ENCODE peak calls at places on chromosomes 4 and X, in ten cellular contexts. S is right lobe of liver; L is transverse colon; V is aorta; M is fibroblast of lung; N is effector memory CD4-positive, alpha-beta T cell; K is MM.1S; H is heart right ventricle; U is psoas muscle; Z is heart left ventricle. J is an unnamed sample. For H3K4me1 and H3K27me3, the result is how much of the 10 kb centered on the place peaks cover.

GRCh38 chrX:17247144-17247543 is 127.9 kb upstream of the NHS start:
- DNase-seq in S (no peak), L (no peak), V (no peak), M (no peak), N (no peak), K (no peak), H (no peak), U (no peak), Z (no peak), J (no peak)

GRCh38 chr4:24212642-24213041 is 322.8 kb upstream of the PPARGC1A start:
- DNase-seq in S (no peak), L (no peak), V (no peak), M (no peak), N (no peak), K (no peak), H (no peak), U (peak), Z (no peak), J (no peak)

GRCh38 chr4:24472514-24473308 is 111.6 kb downstream of the DHX15 start:
- DNase-seq in S (peak), L (peak), V (peak), M (peak), N (peak), K (peak), H (peak), U (peak), Z (peak), J (peak)

GRCh38 chrX:94932278-94932965 is 1258.4 kb downstream of the FAM133A start:
- DNase-seq in S (no peak), L (no peak), V (no peak), M (no peak), N (no peak), K (peak), H (no peak), U (no peak), Z (no peak), J (no peak)

GRCh38 chr4:2071252-2071911 is 12.3 kb downstream of the NAT8L start:
- DNase-seq in S (peak), L (no peak), V (no peak), M (no peak), N (no peak), K (no peak), H (no peak), U (peak), Z (no peak), J (no peak)

GRCh38 chr4:94410678-94411206 is 41.0 kb upstream of the PDLIM5 start:
- DNase-seq in S (peak), L (peak), V (peak), M (peak), N (no peak), K (no peak), H (peak), U (peak), Z (peak), J (peak)

GRCh38 chr4:89158884-89159503 is 47.7 kb downstream of the TIGD2 start:
- DNase-seq in S (no peak), L (no peak), V (no peak), M (peak), N (no peak), K (peak), H (no peak), U (no peak), Z (no peak), J (no peak)

GRCh38 chrX:97705936-97706335 is 822.2 kb downstream of the RPA4 start:
- DNase-seq in S (no peak), L (no peak), V (no peak), M (no peak), N (no peak), K (no peak), H (no peak), U (no peak), Z (no peak), J (no peak)

GRCh38 chr4:45186249-45186648 is 459.9 kb upstream of the GNPDA2 start:
- DNase-seq in S (no peak), L (no peak), V (no peak), M (no peak), N (no peak), K (no peak), H (no peak), U (no peak), Z (no peak), J (no peak)

GRCh38 chrX:45517090-45517973 is 316.7 kb upstream of the DIPK2B start:
- DNase-seq in S (no peak), L (no peak), V (no peak), M (peak), N (no peak), K (no peak), H (no peak), U (no peak), Z (no peak), J (no peak)

GRCh38 chrX:18099745-18100144 is 120.9 kb downstream of the BEND2 start:
- DNase-seq in S (no peak), L (no peak), V (no peak), M (no peak), N (no peak), K (no peak), H (no peak), U (no peak), Z (no peak), J (no peak)

GRCh38 chr4:107500551-107500950 is 219.5 kb downstream of the PAPSS1 start:
- DNase-seq in S (no peak), L (no peak), V (no peak), M (no peak), N (no peak), K (no peak), H (no peak), U (no peak), Z (no peak), J (no peak)

GRCh38 chrX:107293056-107293455 is 86.6 kb downstream of the DNAAF6 start:
- DNase-seq in S (no peak), L (no peak), V (no peak), M (no peak), N (no peak), K (no peak), H (no peak), U (no peak), Z (no peak), J (no peak)

DNA sequence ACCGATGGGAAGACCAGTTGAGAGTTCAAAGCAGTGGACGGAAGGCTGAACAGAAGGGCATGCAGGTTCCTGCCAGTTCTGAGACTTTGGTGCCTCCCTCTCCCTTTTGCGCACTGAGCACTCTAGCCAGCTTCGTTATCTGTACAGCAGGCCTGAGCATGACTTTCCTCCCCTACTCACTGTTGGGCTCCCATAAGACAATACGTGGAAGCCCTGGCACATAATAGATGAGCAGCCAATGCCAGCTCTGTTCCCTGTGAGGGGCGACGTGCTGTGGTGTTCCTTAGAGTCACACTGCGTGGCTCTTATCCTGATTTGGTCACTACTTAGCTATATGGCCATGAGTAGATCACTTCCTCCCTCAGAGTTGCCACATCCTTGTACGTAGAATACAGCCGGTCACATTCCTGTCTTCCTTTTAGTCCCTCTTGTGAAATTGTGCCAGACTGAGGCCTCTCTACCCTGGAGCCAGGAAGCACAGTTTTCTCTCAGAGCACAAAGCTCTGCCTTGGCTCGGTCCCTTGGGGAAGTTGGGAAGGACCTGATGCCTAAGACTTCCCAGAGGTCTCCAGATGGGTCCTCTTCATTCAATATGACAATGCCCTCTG is 160.4 kb upstream of the MAMLD1 start:
- DNase-seq in S (no peak), L (no peak), V (no peak), M (peak), N (no peak), K (no peak), H (no peak), U (no peak), Z (no peak), J (no peak)
- H3K4me1 ChIP-seq in S (under half), L (under half), V (under half), M (under half), N (under half), K (under half), H (under half), U (under half), Z (under half), J (under half)

DNA sequence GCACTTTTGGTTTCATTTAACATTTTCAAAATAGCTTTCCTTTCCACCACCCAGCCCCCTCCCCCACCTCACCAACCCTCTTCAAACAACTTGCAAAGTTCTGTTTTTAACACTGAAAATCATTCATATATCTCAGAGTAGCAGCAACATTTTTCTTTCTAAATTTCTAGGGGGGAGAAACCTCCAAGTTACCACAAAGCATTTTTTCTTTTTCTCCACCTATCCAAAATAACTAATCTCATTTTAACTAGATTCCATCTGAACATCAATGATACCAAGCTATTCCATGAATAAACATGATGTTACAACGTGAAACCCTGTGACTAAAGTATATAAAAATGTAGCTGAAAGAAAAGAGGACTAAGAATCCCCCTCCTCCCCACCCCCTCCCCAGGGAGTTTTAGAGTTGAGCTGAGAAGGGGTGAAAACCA is 5.3 kb downstream of the LDB2 start:
- DNase-seq in S (no peak), L (no peak), V (no peak), M (peak), N (no peak), K (peak), H (no peak), U (no peak), Z (no peak), J (no peak)
- H3K4me3 ChIP-seq in S (no peak), L (peak), V (no peak), M (peak), N (no peak), K (no peak), H (peak), U (peak), Z (no peak), J (peak)

DNA sequence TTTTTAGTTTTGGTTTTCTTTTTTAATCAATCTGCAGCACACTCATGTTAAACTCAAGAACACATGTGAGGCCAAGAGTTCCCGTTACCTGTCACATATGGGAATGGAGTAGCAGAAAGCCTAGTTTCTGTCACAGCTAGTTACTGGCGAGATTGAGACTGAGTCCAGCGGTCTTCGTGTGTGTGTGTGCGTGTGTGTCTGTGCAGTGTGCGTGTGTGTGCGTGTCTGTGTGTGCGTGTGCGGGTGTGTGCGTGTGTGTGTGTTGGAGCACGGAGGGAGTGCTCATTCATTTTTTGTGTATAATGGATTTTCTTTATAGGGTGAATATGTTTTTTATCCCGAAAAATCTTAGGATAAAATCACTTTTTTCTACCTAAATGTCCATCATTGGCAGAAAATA is 19.2 kb downstream of the F11 start:
- DNase-seq in S (no peak), L (no peak), V (no peak), M (no peak), N (no peak), K (no peak), H (no peak), U (no peak), Z (no peak), J (no peak)
- H3K27me3 ChIP-seq in S (under half), L (under half), V (under half), M (under half), N (under half), K (under half), H (under half), U (under half), Z (under half), J (under half)

DNA sequence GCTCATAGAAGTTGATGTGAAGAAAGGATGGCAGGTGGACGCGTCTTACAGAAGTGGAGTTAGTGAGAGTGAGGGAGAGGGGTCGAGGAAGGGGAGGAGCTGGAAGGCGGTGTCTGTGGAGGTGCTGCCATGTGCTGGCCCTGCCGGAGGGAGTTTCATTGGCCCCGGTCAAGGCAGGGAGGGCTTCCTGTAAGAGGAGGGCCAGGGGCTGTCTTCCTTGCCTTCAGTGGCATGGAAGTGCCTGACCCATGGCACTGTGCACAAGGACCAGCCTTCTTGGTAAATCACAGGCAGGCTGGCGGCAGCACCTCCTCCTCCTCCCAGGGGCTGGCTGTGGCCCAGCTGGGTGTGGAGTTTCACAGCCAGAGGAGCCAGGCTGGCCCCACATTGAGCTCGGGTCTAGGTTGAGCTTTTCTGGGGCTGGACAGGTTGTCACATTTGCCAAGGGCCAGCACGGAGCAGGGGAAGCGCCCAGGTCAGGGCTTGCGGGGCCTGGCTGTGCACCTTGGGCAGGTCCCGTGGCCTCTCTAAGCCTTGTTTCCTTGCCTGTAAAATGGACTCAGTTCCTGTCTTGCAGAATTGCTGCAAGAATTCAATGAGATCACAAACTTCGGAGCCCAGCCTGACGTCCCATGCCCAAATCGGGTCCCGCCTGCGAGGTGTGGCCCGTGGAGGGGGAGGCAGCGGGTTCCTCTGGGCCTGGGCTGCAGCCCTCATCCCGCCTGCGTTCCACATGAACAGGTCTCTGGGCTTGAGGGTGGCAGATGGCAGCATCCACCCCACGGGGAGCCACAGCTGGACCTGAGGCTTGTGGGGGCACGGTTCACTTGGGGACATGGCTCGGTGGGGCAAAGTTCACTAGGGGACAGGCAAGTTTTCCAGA is 7.0 kb downstream of the HTRA3 start:
- DNase-seq in S (peak), L (no peak), V (peak), M (peak), N (no peak), K (no peak), H (peak), U (peak), Z (peak), J (peak)
- H3K4me1 ChIP-seq in S (under half), L (under half), V (under half), M (under half), N (under half), K (under half), H (half or more), U (under half), Z (under half), J (under half)

GRCh38 chr4:38757945-38758344 is 24.8 kb downstream of the TLR10 start:
- DNase-seq in S (no peak), L (peak), V (no peak), M (no peak), N (no peak), K (peak), H (no peak), U (no peak), Z (no peak), J (no peak)

GRCh38 chr4:38751341-38752043 is 31.3 kb downstream of the TLR10 start:
- DNase-seq in S (no peak), L (no peak), V (no peak), M (no peak), N (no peak), K (peak), H (no peak), U (no peak), Z (no peak), J (no peak)

GRCh38 chr4:38747629-38748028 is 35.2 kb downstream of the TLR10 start:
- DNase-seq in S (no peak), L (no peak), V (no peak), M (no peak), N (no peak), K (no peak), H (no peak), U (no peak), Z (no peak), J (no peak)

GRCh38 chr4:38753021-38753806 is 29.6 kb downstream of the TLR10 start:
- DNase-seq in S (no peak), L (peak), V (peak), M (peak), N (no peak), K (no peak), H (peak), U (peak), Z (peak), J (peak)

DNA sequence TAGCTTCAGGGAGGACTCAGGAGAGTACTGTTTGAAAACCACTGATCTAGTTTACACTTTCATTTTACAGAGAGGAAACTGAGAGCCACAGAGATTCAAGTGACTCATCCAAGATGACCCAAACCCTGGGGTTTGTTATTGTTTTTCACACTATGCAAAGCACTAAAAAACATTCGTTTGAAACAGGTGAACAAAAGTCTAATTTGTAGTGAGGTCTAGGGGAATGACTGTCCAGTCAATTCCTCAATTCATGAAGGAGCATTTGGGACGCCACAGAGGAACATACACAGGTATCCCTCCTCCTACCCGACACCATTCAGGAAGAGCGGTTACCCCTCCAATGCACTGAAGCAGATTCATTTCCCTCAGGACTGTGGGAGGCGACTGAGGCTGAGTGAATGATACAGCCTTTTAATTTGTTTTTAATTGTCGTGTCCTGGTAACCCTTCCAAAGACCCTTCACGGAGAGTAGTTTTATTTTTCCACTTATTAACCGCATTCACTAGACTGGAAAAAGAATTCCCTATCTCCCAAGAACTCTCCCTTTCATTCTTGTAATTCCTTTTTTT is 30.3 kb downstream of the TLR10 start:
- DNase-seq in S (no peak), L (no peak), V (no peak), M (peak), N (no peak), K (peak), H (no peak), U (no peak), Z (no peak), J (no peak)
- H3K4me3 ChIP-seq in S (no peak), L (no peak), V (no peak), M (no peak), N (no peak), K (peak), H (no peak), U (no peak), Z (no peak), J (no peak)

GRCh38 chr4:13523105-13523477 is 21.2 kb downstream of the NKX3-2 start:
- DNase-seq in S (no peak), L (no peak), V (no peak), M (no peak), N (no peak), K (no peak), H (no peak), U (no peak), Z (no peak), J (no peak)
- H3K27me3 ChIP-seq in S (under half), L (half or more), V (under half), M (under half), N (half or more), K (under half), H (half or more), U (under half), Z (half or more), J (under half)

GRCh38 chrX:19678941-19679340 is 163.6 kb upstream of the MAP3K15 start:
- DNase-seq in S (no peak), L (no peak), V (no peak), M (no peak), N (peak), K (no peak), H (no peak), U (no peak), Z (no peak), J (no peak)
- H3K4me1 ChIP-seq in S (under half), L (under half), V (under half), M (under half), N (under half), K (under half), H (under half), U (under half), Z (under half), J (under half)

GRCh38 chrX:49199906-49200771 is at the start of gene SYP:
- DNase-seq in S (peak), L (peak), V (peak), M (peak), N (peak), K (peak), H (peak), U (peak), Z (peak), J (peak)

GRCh38 chrX:49198540-49199314 is 1.3 kb downstream of the SYP start:
- DNase-seq in S (no peak), L (no peak), V (no peak), M (no peak), N (no peak), K (no peak), H (no peak), U (no peak), Z (no peak), J (no peak)

GRCh38 chrX:49197543-49198087 is 2.4 kb downstream of the SYP start:
- DNase-seq in S (no peak), L (no peak), V (no peak), M (no peak), N (no peak), K (no peak), H (no peak), U (no peak), Z (no peak), J (no peak)

GRCh38 chrX:49202022-49202421 is 2.0 kb upstream of the SYP start:
- DNase-seq in S (no peak), L (no peak), V (no peak), M (no peak), N (no peak), K (no peak), H (no peak), U (no peak), Z (no peak), J (no peak)

GRCh38 chrX:49199315-49199595 is 738 bp downstream of the SYP start:
- DNase-seq in S (no peak), L (no peak), V (no peak), M (no peak), N (no peak), K (no peak), H (no peak), U (no peak), Z (no peak), J (no peak)
- H3K4me3 ChIP-seq in S (no peak), L (no peak), V (no peak), M (no peak), N (no peak), K (no peak), H (no peak), U (no peak), Z (no peak), J (no peak)

GRCh38 chr4:105896461-105896939 is 1.2 kb downstream of the NPNT start:
- DNase-seq in S (no peak), L (peak), V (no peak), M (no peak), N (no peak), K (peak), H (no peak), U (no peak), Z (no peak), J (no peak)

GRCh38 chr4:105902550-105903262 is 7.4 kb downstream of the NPNT start:
- DNase-seq in S (no peak), L (no peak), V (no peak), M (no peak), N (no peak), K (no peak), H (no peak), U (no peak), Z (no peak), J (no peak)

GRCh38 chr4:105896984-105897760 is 1.9 kb downstream of the NPNT start:
- DNase-seq in S (no peak), L (no peak), V (no peak), M (no peak), N (no peak), K (peak), H (no peak), U (no peak), Z (no peak), J (no peak)

GRCh38 chr4:105895609-105896460 is 564 bp downstream of the NPNT start:
- DNase-seq in S (peak), L (peak), V (peak), M (no peak), N (no peak), K (peak), H (no peak), U (peak), Z (peak), J (peak)

GRCh38 chr4:105900541-105900940 is 5.3 kb downstream of the NPNT start:
- DNase-seq in S (no peak), L (no peak), V (no peak), M (no peak), N (no peak), K (no peak), H (no peak), U (no peak), Z (no peak), J (no peak)
- H3K27me3 ChIP-seq in S (under half), L (under half), V (under half), M (under half), N (under half), K (under half), H (under half), U (under half), Z (under half), J (under half)

GRCh38 chr4:118994030-118994429 is 105.4 kb downstream of the SYNPO2 start:
- DNase-seq in S (no peak), L (peak), V (no peak), M (peak), N (no peak), K (no peak), H (no peak), U (peak), Z (no peak), J (no peak)
- H3K4me1 ChIP-seq in S (under half), L (under half), V (under half), M (under half), N (under half), K (under half), H (under half), U (half or more), Z (under half), J (under half)